ENCODE peak calls at places on chromosome 1, in five cellular contexts. K is uterus, W is SJSA1, M is fibroblast of lung, L is GM23248. P is an unnamed sample.

GRCh38 chr1:113931456-113931855 is 2.3 kb downstream of the HIPK1 start:
- DNase-seq in K (no peak), W (no peak), M (peak; percentile 78), L (peak; percentile 80), P (no peak)

GRCh38 chr1:233256789-233257188 is 38.7 kb downstream of the PCNX2 start:
- DNase-seq in K (no peak), W (no peak), M (no peak), L (no peak), P (no peak)

GRCh38 chr1:152884506-152884905 is 6.4 kb downstream of the SMCP start:
- DNase-seq in K (no peak), W (no peak), M (no peak), L (no peak), P (no peak)

GRCh38 chr1:18727956-18728355 is 97.3 kb downstream of the PAX7 start:
- DNase-seq in K (no peak), W (no peak), M (no peak), L (no peak), P (no peak)

GRCh38 chr1:153866045-153866850 is 56.5 kb downstream of the GATAD2B start:
- DNase-seq in K (no peak), W (no peak), M (peak; percentile 57), L (peak; percentile 74), P (no peak)

GRCh38 chr1:151905070-151905442 is 4.3 kb downstream of the THEM4 start:
- DNase-seq in K (no peak), W (no peak), M (no peak), L (no peak), P (no peak)

GRCh38 chr1:48332115-48332514 is 109.6 kb downstream of the SLC5A9 start:
- DNase-seq in K (no peak), W (no peak), M (no peak), L (no peak), P (no peak)

GRCh38 chr1:36606908-36607651 is 124.4 kb upstream of the CSF3R start:
- DNase-seq in K (no peak), W (no peak), M (no peak), L (no peak), P (no peak)

GRCh38 chr1:10735603-10736305 is 60.7 kb downstream of the CASZ1 start:
- DNase-seq in K (no peak), W (no peak), M (no peak), L (no peak), P (no peak)

GRCh38 chr1:191892716-191893115 is 265.5 kb upstream of the RGS18 start:
- DNase-seq in K (no peak), W (no peak), M (no peak), L (no peak), P (no peak)

GRCh38 chr1:165629848-165630628 is 996 bp upstream of the MGST3 start:
- DNase-seq in K (no peak), W (no peak), M (no peak), L (peak; percentile 39), P (no peak)

GRCh38 chr1:161484613-161485012 is 20.6 kb upstream of the FCGR2A start:
- DNase-seq in K (no peak), W (no peak), M (no peak), L (peak; percentile 26), P (no peak)

GRCh38 chr1:109595540-109595939 is 23.9 kb downstream of the GNAT2 start:
- DNase-seq in K (no peak), W (no peak), M (peak; percentile 41), L (peak; percentile 58), P (no peak)

GRCh38 chr1:31708324-31708723 is 4.5 kb upstream of the COL16A1 start:
- DNase-seq in K (no peak), W (peak; percentile 86), M (no peak), L (peak; percentile 72), P (no peak)

GRCh38 chr1:19033926-19034680 is 77.6 kb upstream of the IFFO2 start:
- DNase-seq in K (peak; percentile 55), W (peak; percentile 65), M (no peak), L (peak; percentile 79), P (no peak)

GRCh38 chr1:230611128-230611914 is 31.0 kb upstream of the COG2 start:
- DNase-seq in K (no peak), W (no peak), M (no peak), L (no peak), P (no peak)

GRCh38 chr1:241519308-241520079 is at the start of gene FH:
- DNase-seq in K (peak; percentile 96), W (peak; percentile 96), M (peak; percentile 98), L (peak; percentile 99), P (peak; percentile 83)

GRCh38 chr1:202861420-202862121 is 27.4 kb downstream of the RABIF start:
- DNase-seq in K (peak; percentile 90), W (peak; percentile 91), M (peak; percentile 78), L (peak; percentile 95), P (peak; percentile 88)

GRCh38 chr1:159532922-159533321 is 2.9 kb downstream of the OR10J5 start:
- DNase-seq in K (no peak), W (no peak), M (no peak), L (peak; percentile 3), P (no peak)

GRCh38 chr1:244092293-244093264 is 41.5 kb downstream of the ZBTB18 start:
- DNase-seq in K (no peak), W (no peak), M (no peak), L (peak; percentile 83), P (no peak)

GRCh38 chr1:228015276-228016180 is 8.7 kb downstream of the WNT3A start:
- DNase-seq in K (peak; percentile 4), W (peak; percentile 47), M (no peak), L (peak; percentile 69), P (no peak)

GRCh38 chr1:21764615-21765423 is 18.1 kb downstream of the USP48 start:
- DNase-seq in K (no peak), W (peak; percentile 88), M (peak; percentile 89), L (peak; percentile 94), P (no peak)

GRCh38 chr1:46553506-46553905 is 2.1 kb upstream of the KNCN start:
- DNase-seq in K (no peak), W (no peak), M (no peak), L (no peak), P (no peak)

GRCh38 chr1:67264899-67265298 is 42.8 kb upstream of the IL12RB2 start:
- DNase-seq in K (no peak), W (no peak), M (no peak), L (no peak), P (no peak)

GRCh38 chr1:234980657-234981396 is 147.8 kb downstream of the TOMM20 start:
- DNase-seq in K (peak; percentile 83), W (peak; percentile 87), M (peak; percentile 98), L (peak; percentile 98), P (no peak)

GRCh38 chr1:25081496-25081895 is 150.8 kb downstream of the SYF2 start:
- DNase-seq in K (no peak), W (no peak), M (no peak), L (no peak), P (no peak)

GRCh38 chr1:16075337-16076002 is 2.0 kb upstream of the FAM131C start:
- DNase-seq in K (peak; percentile 85), W (no peak), M (peak; percentile 83), L (peak; percentile 90), P (no peak)

GRCh38 chr1:46310321-46310720 is 6.8 kb downstream of the UQCRH start:
- DNase-seq in K (no peak), W (no peak), M (no peak), L (no peak), P (no peak)

GRCh38 chr1:15836772-15837669 is 10.5 kb upstream of the SPEN start:
- DNase-seq in K (peak; percentile 32), W (no peak), M (no peak), L (no peak), P (peak; percentile 5)

GRCh38 chr1:91283421-91283726 is 121.3 kb downstream of the HFM1 start:
- DNase-seq in K (no peak), W (no peak), M (no peak), L (peak; percentile 21), P (no peak)

GRCh38 chr1:170659404-170660035 is 4.4 kb upstream of the PRRX1 start:
- DNase-seq in K (no peak), W (no peak), M (no peak), L (peak; percentile 58), P (no peak)

GRCh38 chr1:109822749-109823542 is 59.2 kb upstream of the EPS8L3 start:
- DNase-seq in K (no peak), W (peak; percentile 37), M (no peak), L (peak; percentile 32), P (no peak)

GRCh38 chr1:163875927-163876320 is 554.2 kb downstream of the NUF2 start:
- DNase-seq in K (no peak), W (no peak), M (peak; percentile 68), L (peak; percentile 92), P (no peak)

GRCh38 chr1:14704846-14705245 is 106.4 kb downstream of the KAZN start:
- DNase-seq in K (no peak), W (no peak), M (no peak), L (no peak), P (no peak)
- H3K27ac ChIP-seq in K (no peak overlapping the region), W (no peak overlapping the region), M (no peak overlapping the region), L (no peak overlapping the region), P (no peak overlapping the region)

GRCh38 chr1:82923957-82924356 is 1075.0 kb downstream of the TTLL7 start:
- DNase-seq in K (no peak), W (no peak), M (no peak), L (no peak), P (no peak)

GRCh38 chr1:82921759-82922158 is 1077.2 kb downstream of the TTLL7 start:
- DNase-seq in K (no peak), W (no peak), M (no peak), L (no peak), P (no peak)

GRCh38 chr1:82919828-82920227 is 1079.1 kb downstream of the TTLL7 start:
- DNase-seq in K (no peak), W (no peak), M (peak; percentile 25), L (no peak), P (no peak)

GRCh38 chr1:82920418-82921248 is 1078.3 kb downstream of the TTLL7 start:
- DNase-seq in K (no peak), W (no peak), M (peak; percentile 24), L (peak; percentile 4), P (no peak)
- H3K27ac ChIP-seq in K (no peak overlapping the region), W (no peak overlapping the region), M (no peak overlapping the region), L (no peak overlapping the region), P (no peak overlapping the region)

DNA sequence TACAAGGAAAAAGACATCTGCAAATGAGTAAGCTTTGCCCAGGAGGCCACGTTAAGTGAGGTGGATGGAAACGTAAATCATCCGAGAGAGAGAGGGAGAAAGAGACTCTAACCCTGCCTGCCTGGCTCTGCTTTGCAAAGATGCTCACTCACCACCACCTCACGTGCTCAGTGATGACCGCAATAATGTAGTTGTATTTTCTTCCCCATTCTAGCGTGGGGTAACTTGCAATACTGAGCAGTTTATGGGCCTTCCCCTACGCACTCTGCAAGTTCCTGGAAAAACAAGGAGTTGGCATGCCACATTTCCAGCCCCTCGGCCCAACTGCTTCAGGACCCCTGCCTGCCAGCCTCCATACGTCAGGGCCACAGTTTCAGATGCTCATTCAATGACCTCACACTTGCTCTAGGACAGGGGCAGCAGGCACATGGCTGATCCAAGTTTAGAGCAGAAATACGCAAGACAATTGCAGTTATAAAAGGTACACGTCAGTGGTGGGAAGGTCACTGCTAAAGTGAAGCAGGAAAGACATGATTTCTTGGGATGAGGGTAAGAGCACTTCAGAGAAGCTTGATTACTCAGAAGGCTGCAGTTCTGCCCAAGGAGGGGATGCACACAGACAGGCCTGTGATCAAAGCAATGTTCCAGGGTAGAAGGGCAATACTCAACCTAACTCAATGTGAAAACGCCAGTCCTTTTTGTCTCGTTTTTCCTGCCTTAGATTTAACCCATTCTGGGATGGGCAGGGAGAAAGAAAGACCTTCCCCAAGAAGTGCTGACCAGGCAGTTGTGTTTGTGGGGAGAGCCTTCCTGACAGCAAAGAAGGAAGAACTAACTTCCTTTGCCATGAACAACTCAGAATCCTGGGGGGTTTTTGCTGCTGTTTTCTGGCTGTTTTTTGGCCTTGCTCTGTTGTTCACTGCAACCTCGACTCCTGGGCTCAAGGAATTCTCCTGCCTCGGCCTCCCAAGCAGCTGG is 112.3 kb upstream of the RAB4A start:
- DNase-seq in K (no peak), W (no peak), M (no peak), L (no peak), P (no peak)
- H3K27ac ChIP-seq in K (peak overlapping the region; percentile 24), W (no peak overlapping the region), M (no peak overlapping the region), L (no peak overlapping the region), P (no peak overlapping the region)

GRCh38 chr1:205064301-205064700 is 20.0 kb downstream of the TMEM81 start:
- DNase-seq in K (no peak), W (no peak), M (no peak), L (no peak), P (no peak)
- H3K27ac ChIP-seq in K (no peak overlapping the region), W (no peak overlapping the region), M (no peak overlapping the region), L (no peak overlapping the region), P (no peak overlapping the region)